ENCODE peak calls at places on chromosomes 1 and 21, in six cellular contexts. One of them, this sample, is unnamed.

GRCh38 chr1:199298825-199299224 is 660.0 kb downstream of the PTPRC start:
- DNase-seq in B cell: no peak
- DNase-seq in astrocyte: peak
- DNase-seq in nephron progenitor cell: no peak
- DNase-seq in transverse colon: no peak
- DNase-seq in fibroblast of the aortic adventitia: peak
- DNase-seq in this sample: no peak

GRCh38 chr1:156663178-156663577 is 14.0 kb downstream of the NES start:
- DNase-seq in B cell: no peak
- DNase-seq in astrocyte: peak
- DNase-seq in nephron progenitor cell: no peak
- DNase-seq in transverse colon: no peak
- DNase-seq in fibroblast of the aortic adventitia: peak
- DNase-seq in this sample: no peak

GRCh38 chr1:16625497-16626408 is 12.4 kb upstream of the NBPF1 start:
- DNase-seq in B cell: no peak
- DNase-seq in astrocyte: no peak
- DNase-seq in nephron progenitor cell: no peak
- DNase-seq in transverse colon: peak
- DNase-seq in fibroblast of the aortic adventitia: no peak
- DNase-seq in this sample: no peak

GRCh38 chr1:184025242-184025675 is 12.3 kb downstream of the COLGALT2 start:
- DNase-seq in B cell: no peak
- DNase-seq in astrocyte: peak
- DNase-seq in nephron progenitor cell: no peak
- DNase-seq in transverse colon: no peak
- DNase-seq in fibroblast of the aortic adventitia: peak
- DNase-seq in this sample: peak

GRCh38 chr1:212179394-212180076 is 105.7 kb upstream of the PPP2R5A start:
- DNase-seq in B cell: no peak
- DNase-seq in astrocyte: peak
- DNase-seq in nephron progenitor cell: no peak
- DNase-seq in transverse colon: no peak
- DNase-seq in fibroblast of the aortic adventitia: peak
- DNase-seq in this sample: peak

GRCh38 chr1:167158813-167159275 is 61.8 kb upstream of the POU2F1 start:
- DNase-seq in B cell: no peak
- DNase-seq in astrocyte: no peak
- DNase-seq in nephron progenitor cell: no peak
- DNase-seq in transverse colon: no peak
- DNase-seq in fibroblast of the aortic adventitia: no peak
- DNase-seq in this sample: no peak

GRCh38 chr1:25467616-25468015 is 36.9 kb downstream of the MACO1 start:
- DNase-seq in B cell: no peak
- DNase-seq in astrocyte: no peak
- DNase-seq in nephron progenitor cell: no peak
- DNase-seq in transverse colon: no peak
- DNase-seq in fibroblast of the aortic adventitia: no peak
- DNase-seq in this sample: no peak

GRCh38 chr1:203197625-203198024 is 11.1 kb upstream of the CHI3L1 start:
- DNase-seq in B cell: no peak
- DNase-seq in astrocyte: peak
- DNase-seq in nephron progenitor cell: no peak
- DNase-seq in transverse colon: no peak
- DNase-seq in fibroblast of the aortic adventitia: peak
- DNase-seq in this sample: peak

GRCh38 chr1:157090771-157091170 is 8.8 kb downstream of the ETV3L start:
- DNase-seq in B cell: no peak
- DNase-seq in astrocyte: no peak
- DNase-seq in nephron progenitor cell: no peak
- DNase-seq in transverse colon: no peak
- DNase-seq in fibroblast of the aortic adventitia: no peak
- DNase-seq in this sample: no peak

GRCh38 chr1:153465728-153466625 is 5.5 kb upstream of the S100A7 start:
- DNase-seq in B cell: peak
- DNase-seq in astrocyte: no peak
- DNase-seq in nephron progenitor cell: peak
- DNase-seq in transverse colon: peak
- DNase-seq in fibroblast of the aortic adventitia: peak
- DNase-seq in this sample: peak
- TF ChIP-seq CTCF in B cell: peak
- TF ChIP-seq CTCF in astrocyte: peak
- TF ChIP-seq CTCF in nephron progenitor cell: peak
- TF ChIP-seq CTCF in transverse colon: peak
- TF ChIP-seq CTCF in fibroblast of the aortic adventitia: peak
- TF ChIP-seq CTCF in this sample: peak

GRCh38 chr1:40059292-40059959 is 18.9 kb downstream of the CAP1 start:
- DNase-seq in B cell: peak
- DNase-seq in astrocyte: peak
- DNase-seq in nephron progenitor cell: no peak
- DNase-seq in transverse colon: peak
- DNase-seq in fibroblast of the aortic adventitia: peak
- DNase-seq in this sample: peak
- TF ChIP-seq CTCF in B cell: no peak
- TF ChIP-seq CTCF in astrocyte: no peak
- TF ChIP-seq CTCF in nephron progenitor cell: no peak
- TF ChIP-seq CTCF in transverse colon: no peak
- TF ChIP-seq CTCF in fibroblast of the aortic adventitia: peak
- TF ChIP-seq CTCF in this sample: no peak

GRCh38 chr1:228101994-228102790 is 933 bp downstream of the C1orf35 start:
- DNase-seq in B cell: peak
- DNase-seq in astrocyte: no peak
- DNase-seq in nephron progenitor cell: peak
- DNase-seq in transverse colon: peak
- DNase-seq in fibroblast of the aortic adventitia: no peak
- DNase-seq in this sample: no peak
- TF ChIP-seq CTCF in B cell: peak
- TF ChIP-seq CTCF in astrocyte: no peak
- TF ChIP-seq CTCF in nephron progenitor cell: no peak
- TF ChIP-seq CTCF in transverse colon: peak
- TF ChIP-seq CTCF in fibroblast of the aortic adventitia: peak
- TF ChIP-seq CTCF in this sample: peak

DNA sequence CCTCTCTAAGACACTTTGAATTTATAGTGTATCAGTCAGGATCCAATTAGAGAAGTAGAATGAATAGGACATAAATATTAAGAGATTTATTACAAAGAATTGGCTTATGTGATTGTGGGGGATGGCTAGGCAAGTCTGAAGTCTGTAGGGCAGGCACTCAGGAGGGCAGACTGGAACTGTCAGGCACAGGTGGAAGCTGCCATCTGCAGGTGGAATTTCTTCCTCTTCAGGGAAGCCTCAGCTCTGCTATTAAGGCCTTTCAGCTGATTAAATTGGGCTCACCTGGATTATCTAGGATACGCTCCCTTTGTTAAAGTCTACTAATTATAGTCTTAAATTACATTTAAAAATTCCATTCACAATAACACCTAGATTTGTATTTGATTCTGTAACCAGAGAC is 92.0 kb upstream of the HAO2 start:
- DNase-seq in B cell: peak
- DNase-seq in astrocyte: no peak
- DNase-seq in nephron progenitor cell: no peak
- DNase-seq in transverse colon: no peak
- DNase-seq in fibroblast of the aortic adventitia: no peak
- DNase-seq in this sample: no peak
- TF ChIP-seq CTCF in B cell: no peak
- TF ChIP-seq CTCF in astrocyte: no peak
- TF ChIP-seq CTCF in nephron progenitor cell: no peak
- TF ChIP-seq CTCF in transverse colon: no peak
- TF ChIP-seq CTCF in fibroblast of the aortic adventitia: no peak
- TF ChIP-seq CTCF in this sample: no peak

DNA sequence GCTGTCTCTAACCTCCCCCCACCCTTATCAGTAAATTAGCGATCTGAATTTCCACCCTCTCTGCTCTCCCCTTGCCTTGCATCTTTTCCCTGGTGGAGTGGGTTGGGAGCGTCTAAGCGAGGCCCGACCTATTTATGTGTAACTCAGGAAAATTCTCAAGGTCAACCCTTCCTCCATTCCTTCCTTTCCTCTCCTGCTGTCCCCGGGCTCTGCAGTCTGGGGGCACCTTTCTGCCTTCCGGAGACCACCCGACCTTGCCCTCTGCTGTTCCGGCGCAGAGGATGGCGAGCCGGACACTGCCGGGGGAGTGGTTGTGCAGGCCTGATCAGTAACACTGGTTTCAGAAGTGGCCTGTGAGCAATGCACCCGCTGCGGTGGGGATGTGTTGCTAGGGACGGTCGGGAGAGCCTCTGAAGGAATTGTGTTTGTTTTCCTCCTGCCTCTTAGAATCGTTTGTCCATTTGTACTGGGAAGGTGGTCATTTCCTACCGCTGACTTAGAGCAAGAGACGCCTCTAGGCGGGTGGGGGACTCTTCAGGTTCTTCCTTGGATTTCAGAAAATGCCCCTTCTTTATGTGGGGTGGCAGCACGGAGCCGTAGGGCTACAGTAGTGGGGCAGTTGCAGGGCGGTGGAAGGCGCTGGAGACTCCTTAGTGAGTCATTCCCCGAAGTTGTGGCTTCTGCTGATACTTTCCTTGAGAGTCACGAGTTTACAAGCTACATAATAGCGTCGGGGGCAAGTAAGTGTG is 543 bp downstream of the MGST3 start:
- DNase-seq in B cell: peak
- DNase-seq in astrocyte: peak
- DNase-seq in nephron progenitor cell: peak
- DNase-seq in transverse colon: peak
- DNase-seq in fibroblast of the aortic adventitia: peak
- DNase-seq in this sample: peak
- TF ChIP-seq CTCF in B cell: no peak
- TF ChIP-seq CTCF in astrocyte: no peak
- TF ChIP-seq CTCF in nephron progenitor cell: no peak
- TF ChIP-seq CTCF in transverse colon: no peak
- TF ChIP-seq CTCF in fibroblast of the aortic adventitia: peak
- TF ChIP-seq CTCF in this sample: peak

GRCh38 chr1:153990468-153991150 is at the start of gene RPS27:
- DNase-seq in B cell: peak
- DNase-seq in astrocyte: peak
- DNase-seq in nephron progenitor cell: peak
- DNase-seq in transverse colon: peak
- DNase-seq in fibroblast of the aortic adventitia: peak
- DNase-seq in this sample: peak
- TF ChIP-seq CTCF in B cell: no peak
- TF ChIP-seq CTCF in astrocyte: no peak
- TF ChIP-seq CTCF in nephron progenitor cell: no peak
- TF ChIP-seq CTCF in transverse colon: no peak
- TF ChIP-seq CTCF in fibroblast of the aortic adventitia: no peak
- TF ChIP-seq CTCF in this sample: no peak

DNA sequence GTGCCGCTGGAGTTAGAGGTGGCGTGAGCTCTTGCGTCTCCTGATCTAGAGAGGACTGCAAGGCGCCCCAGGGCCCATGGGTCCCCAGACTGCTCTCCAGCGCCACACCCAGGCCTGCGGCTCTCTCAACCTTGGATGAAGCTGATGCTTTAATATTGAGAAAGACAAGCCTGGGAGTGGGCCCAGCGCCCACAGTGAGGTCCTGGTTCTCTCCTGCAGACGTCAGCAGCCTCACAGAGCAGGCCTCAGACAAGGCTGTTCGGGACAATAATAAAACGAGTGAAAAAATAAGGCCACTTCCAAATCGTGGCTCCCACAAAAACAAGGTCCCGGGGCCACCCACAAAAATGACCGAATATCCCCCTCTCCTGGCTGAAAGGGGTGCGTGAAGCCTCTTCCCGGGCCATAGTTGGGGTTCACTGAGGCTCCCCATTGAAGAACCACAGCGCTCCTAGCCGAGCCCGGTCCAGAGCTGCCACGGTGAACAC is 6.0 kb upstream of the DNMT3L start:
- DNase-seq in B cell: peak
- DNase-seq in astrocyte: no peak
- DNase-seq in nephron progenitor cell: no peak
- DNase-seq in transverse colon: peak
- DNase-seq in fibroblast of the aortic adventitia: no peak
- DNase-seq in this sample: no peak
- TF ChIP-seq CTCF in B cell: peak
- TF ChIP-seq CTCF in astrocyte: no peak
- TF ChIP-seq CTCF in nephron progenitor cell: no peak
- TF ChIP-seq CTCF in transverse colon: no peak
- TF ChIP-seq CTCF in fibroblast of the aortic adventitia: no peak
- TF ChIP-seq CTCF in this sample: peak

DNA sequence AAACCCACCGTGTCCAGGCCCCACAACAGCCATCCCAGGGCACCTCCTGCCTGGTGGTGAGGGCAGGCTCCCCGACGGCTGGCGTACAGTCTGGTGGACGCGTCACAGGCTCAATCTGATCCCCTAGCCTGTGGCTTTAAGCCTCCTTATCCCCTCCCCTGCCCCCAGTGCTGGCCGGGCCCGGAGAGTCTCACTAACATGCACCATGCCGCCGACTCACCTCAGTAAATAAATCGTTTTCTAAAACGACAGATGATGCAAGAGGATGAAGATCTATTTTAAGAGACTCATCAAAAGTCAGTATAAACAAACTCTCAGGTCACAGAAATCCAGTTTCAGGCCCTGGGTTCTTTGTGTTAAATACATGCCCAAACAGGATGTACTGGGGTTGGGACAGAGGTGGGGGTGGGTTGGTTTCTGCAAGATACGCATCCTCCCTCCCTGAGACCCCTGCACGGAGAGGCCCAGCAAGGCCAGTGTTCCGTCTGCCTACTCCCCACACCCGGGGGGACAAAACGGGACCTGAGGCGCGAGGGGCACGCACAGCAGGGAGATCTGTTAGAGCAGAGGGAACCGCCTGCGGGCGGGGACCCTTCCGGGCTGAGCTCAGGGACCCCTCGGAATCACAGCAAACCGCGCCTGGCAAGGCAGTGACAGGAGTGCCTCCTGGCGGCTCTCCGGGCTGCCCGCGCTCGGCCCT is 3.1 kb downstream of the PANK4 start:
- DNase-seq in B cell: no peak
- DNase-seq in astrocyte: no peak
- DNase-seq in nephron progenitor cell: no peak
- DNase-seq in transverse colon: no peak
- DNase-seq in fibroblast of the aortic adventitia: no peak
- DNase-seq in this sample: no peak
- TF ChIP-seq CTCF in B cell: no peak
- TF ChIP-seq CTCF in astrocyte: no peak
- TF ChIP-seq CTCF in nephron progenitor cell: no peak
- TF ChIP-seq CTCF in transverse colon: no peak
- TF ChIP-seq CTCF in fibroblast of the aortic adventitia: no peak
- TF ChIP-seq CTCF in this sample: no peak

GRCh38 chr1:47532831-47533175 is 95.0 kb downstream of the FOXD2 start:
- DNase-seq in B cell: no peak
- DNase-seq in astrocyte: no peak
- DNase-seq in nephron progenitor cell: no peak
- DNase-seq in transverse colon: no peak
- DNase-seq in fibroblast of the aortic adventitia: no peak
- DNase-seq in this sample: no peak

GRCh38 chr1:47534040-47534328 is 96.1 kb downstream of the FOXD2 start:
- DNase-seq in B cell: no peak
- DNase-seq in astrocyte: no peak
- DNase-seq in nephron progenitor cell: no peak
- DNase-seq in transverse colon: no peak
- DNase-seq in fibroblast of the aortic adventitia: no peak
- DNase-seq in this sample: no peak

GRCh38 chr1:47527653-47528272 is 89.9 kb downstream of the FOXD2 start:
- DNase-seq in B cell: no peak
- DNase-seq in astrocyte: no peak
- DNase-seq in nephron progenitor cell: no peak
- DNase-seq in transverse colon: peak
- DNase-seq in fibroblast of the aortic adventitia: no peak
- DNase-seq in this sample: peak

GRCh38 chr1:47533176-47534039 is 95.6 kb downstream of the FOXD2 start:
- DNase-seq in B cell: no peak
- DNase-seq in astrocyte: peak
- DNase-seq in nephron progenitor cell: peak
- DNase-seq in transverse colon: peak
- DNase-seq in fibroblast of the aortic adventitia: peak
- DNase-seq in this sample: peak

GRCh38 chr1:47529520-47530098 is 91.8 kb downstream of the FOXD2 start:
- DNase-seq in B cell: no peak
- DNase-seq in astrocyte: no peak
- DNase-seq in nephron progenitor cell: no peak
- DNase-seq in transverse colon: no peak
- DNase-seq in fibroblast of the aortic adventitia: no peak
- DNase-seq in this sample: no peak
- TF ChIP-seq CTCF in B cell: peak
- TF ChIP-seq CTCF in astrocyte: peak
- TF ChIP-seq CTCF in nephron progenitor cell: peak
- TF ChIP-seq CTCF in transverse colon: peak
- TF ChIP-seq CTCF in fibroblast of the aortic adventitia: peak
- TF ChIP-seq CTCF in this sample: peak

This sample was measured in HFFc6.